ENCODE peak calls at places on chromosomes 11 and 22, in eight cellular contexts. W is body of pancreas, K is heart right ventricle, F is stomach, Y is lower lobe of right lung, C is brain microvascular endothelial cell, N is ovary, R is cardiac muscle cell. M is an unnamed sample.

GRCh38 chr11:56783448-56784041 is 35.0 kb upstream of the OR9G4 start:
- DNase-seq in N (no peak), C (peak; percentile 17), W (no peak), F (no peak), K (no peak), R (peak; percentile 76), Y (no peak), M (peak; percentile 78)

GRCh38 chr11:2419638-2420501 is 19.3 kb downstream of the TSSC4 start:
- DNase-seq in R (peak; percentile 86), F (peak; percentile 84), W (peak; percentile 83), K (peak; percentile 82), C (peak; percentile 48), Y (peak; percentile 85), N (peak; percentile 82), M (peak; percentile 76)

GRCh38 chr11:16912607-16913006 is 101.6 kb downstream of the PLEKHA7 start:
- DNase-seq in R (peak; percentile 55), Y (no peak), N (no peak), F (peak; percentile 56), C (no peak), K (no peak), W (peak; percentile 84), M (no peak)

GRCh38 chr11:84906995-84907394 is 720.1 kb downstream of the DLG2 start:
- DNase-seq in F (no peak), W (no peak), K (no peak), N (no peak), C (peak; percentile 80), R (no peak), Y (no peak), M (peak; percentile 85)

GRCh38 chr11:107494036-107494435 is 36.4 kb upstream of the CWF19L2 start:
- DNase-seq in F (no peak), K (no peak), Y (no peak), W (no peak), R (no peak), N (no peak), C (no peak), M (no peak)

GRCh38 chr11:112903310-112903709 is 57.9 kb upstream of the NCAM1 start:
- DNase-seq in C (no peak), Y (no peak), K (no peak), W (no peak), F (no peak), N (no peak), R (no peak), M (no peak)

GRCh38 chr11:64673279-64673678 is 49.7 kb downstream of the NRXN2 start:
- DNase-seq in K (no peak), F (no peak), C (no peak), Y (no peak), W (no peak), N (no peak), R (no peak), M (no peak)

GRCh38 chr11:26896716-26897115 is 97.2 kb upstream of the FIBIN start:
- DNase-seq in N (no peak), C (no peak), K (no peak), Y (no peak), F (no peak), W (no peak), R (no peak), M (no peak)

GRCh38 chr11:96272542-96273306 is 70.3 kb downstream of the MAML2 start:
- DNase-seq in C (peak; percentile 32), N (no peak), R (no peak), W (peak; percentile 59), Y (no peak), F (peak; percentile 55), K (no peak), M (peak; percentile 42)

GRCh38 chr11:130478881-130479280 is 30.4 kb downstream of the ADAMTS15 start:
- DNase-seq in N (no peak), Y (no peak), F (no peak), C (peak; percentile 62), W (no peak), R (no peak), K (no peak), M (no peak)

GRCh38 chr11:106409681-106410080 is 332.2 kb downstream of the AASDHPPT start:
- DNase-seq in W (no peak), F (no peak), N (no peak), Y (no peak), R (no peak), C (no peak), K (no peak), M (no peak)

GRCh38 chr22:30859714-30860095 is 108.9 kb downstream of the MORC2 start:
- DNase-seq in R (no peak), C (no peak), Y (no peak), F (no peak), W (no peak), K (no peak), N (no peak), M (no peak)

GRCh38 chr11:119786431-119787073 is 57.6 kb upstream of the NECTIN1 start:
- DNase-seq in W (no peak), F (no peak), Y (peak; percentile 23), R (no peak), K (no peak), N (no peak), C (no peak), M (no peak)

GRCh38 chr11:3218483-3219280 is at the start of gene MRGPRG:
- DNase-seq in N (peak; percentile 6), W (peak; percentile 3), C (no peak), K (peak; percentile 5), R (no peak), Y (no peak), F (peak; percentile 21), M (no peak)

DNA sequence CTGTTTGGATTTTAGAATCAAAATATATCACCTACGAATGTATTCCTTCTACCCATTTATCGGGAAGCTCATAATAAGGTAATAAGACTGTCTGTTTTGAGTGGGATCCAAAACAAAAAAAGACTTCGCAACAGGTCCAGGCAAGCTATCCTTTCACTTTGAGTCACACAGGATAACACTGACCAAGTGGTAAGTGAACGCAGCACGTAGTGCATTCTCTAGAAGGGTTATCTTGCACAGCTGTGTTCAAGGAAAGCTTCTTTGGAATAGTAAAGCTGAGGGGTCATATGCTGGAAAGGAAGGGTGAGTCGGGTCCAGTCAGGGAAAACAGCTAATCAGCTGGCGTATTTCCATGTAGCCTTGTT is 22.3 kb upstream of the NRGN start:
- DNase-seq in C (peak; percentile 15), Y (no peak), W (no peak), K (no peak), R (no peak), N (no peak), F (no peak), M (peak; percentile 79)
- H3K4me3 ChIP-seq in C (no peak overlapping the region), Y (peak overlapping the region; percentile 54), W (no peak overlapping the region), K (peak overlapping the region; percentile 53), R (no peak overlapping the region), N (no peak overlapping the region), F (peak overlapping the region; percentile 36), M (no peak overlapping the region)

DNA sequence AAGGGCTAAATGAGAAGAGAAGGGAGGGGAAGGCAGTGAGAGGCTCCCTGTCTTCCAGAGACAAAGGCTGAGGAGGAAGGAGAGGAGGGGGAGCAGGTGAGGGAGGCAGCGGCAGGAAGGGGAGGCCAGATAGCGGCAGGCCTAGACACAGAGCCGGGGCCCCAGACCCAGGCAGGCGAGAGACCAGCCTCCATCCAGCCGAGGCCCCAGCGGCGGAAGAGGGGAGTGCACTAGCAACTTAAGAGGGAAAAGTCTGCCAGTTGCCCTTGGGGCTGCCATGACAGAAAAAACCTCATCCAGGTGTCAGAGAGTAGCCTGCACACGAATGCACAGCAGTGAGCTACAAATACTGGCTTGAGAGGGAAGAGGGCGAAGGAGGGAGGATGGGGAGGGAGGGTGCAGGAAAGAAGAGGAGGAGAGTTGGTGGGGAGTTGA is 46.7 kb downstream of the IGLL1 start:
- DNase-seq in W (no peak), F (no peak), K (no peak), Y (peak; percentile 44), N (peak; percentile 60), R (peak; percentile 84), C (peak; percentile 7), M (peak; percentile 47)
- TF ChIP-seq CTCF in W (peak; percentile 2), F (no peak), K (no peak), Y (no peak), N (no peak), R (peak; percentile 52), C (peak; percentile 73), M (peak; percentile 49)

DNA sequence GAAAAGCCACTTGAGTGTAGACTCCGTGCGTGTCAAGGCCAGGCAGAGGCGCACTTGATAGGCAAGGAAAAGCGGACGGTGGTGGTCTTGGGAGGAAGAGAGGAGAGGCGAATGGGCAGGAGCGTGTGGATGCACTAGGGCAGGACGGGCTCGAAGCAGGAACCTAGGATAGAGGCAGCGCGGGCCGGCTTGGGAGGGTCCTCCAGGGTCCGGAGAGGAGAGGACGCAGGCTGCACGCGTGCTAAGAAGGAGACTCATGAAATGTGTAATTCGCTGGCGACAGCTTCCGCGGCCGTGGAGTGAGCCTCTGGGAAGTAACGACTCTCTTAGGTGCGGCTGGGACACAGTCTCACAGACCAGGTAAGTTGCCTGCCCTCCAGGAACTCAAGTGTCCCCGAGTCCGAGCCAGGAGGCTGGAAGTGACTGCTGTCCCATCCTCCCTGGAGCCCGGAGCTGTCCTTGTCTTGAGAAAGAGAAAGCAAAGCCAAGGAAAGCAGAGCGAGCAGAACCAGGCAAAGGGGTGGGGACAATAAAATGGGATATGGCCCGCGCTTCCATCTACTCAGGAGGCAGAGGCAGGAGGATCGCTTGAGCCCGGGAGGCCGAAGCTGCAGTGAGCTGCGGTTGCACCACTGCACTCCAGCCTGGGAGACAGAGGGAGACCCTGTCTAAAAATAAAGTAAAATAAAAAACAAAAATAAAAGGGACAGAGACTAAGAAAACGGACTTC is 824 bp upstream of the IL17RA start:
- DNase-seq in F (no peak), C (no peak), Y (no peak), K (no peak), N (no peak), W (no peak), R (no peak), M (no peak)
- H3K4me3 ChIP-seq in F (peak overlapping the region; percentile 89), C (peak overlapping the region; percentile 76), Y (peak overlapping the region; percentile 91), K (peak overlapping the region; percentile 98), N (peak overlapping the region; percentile 60), W (no peak overlapping the region), R (peak overlapping the region; percentile 70), M (peak overlapping the region; percentile 82)

DNA sequence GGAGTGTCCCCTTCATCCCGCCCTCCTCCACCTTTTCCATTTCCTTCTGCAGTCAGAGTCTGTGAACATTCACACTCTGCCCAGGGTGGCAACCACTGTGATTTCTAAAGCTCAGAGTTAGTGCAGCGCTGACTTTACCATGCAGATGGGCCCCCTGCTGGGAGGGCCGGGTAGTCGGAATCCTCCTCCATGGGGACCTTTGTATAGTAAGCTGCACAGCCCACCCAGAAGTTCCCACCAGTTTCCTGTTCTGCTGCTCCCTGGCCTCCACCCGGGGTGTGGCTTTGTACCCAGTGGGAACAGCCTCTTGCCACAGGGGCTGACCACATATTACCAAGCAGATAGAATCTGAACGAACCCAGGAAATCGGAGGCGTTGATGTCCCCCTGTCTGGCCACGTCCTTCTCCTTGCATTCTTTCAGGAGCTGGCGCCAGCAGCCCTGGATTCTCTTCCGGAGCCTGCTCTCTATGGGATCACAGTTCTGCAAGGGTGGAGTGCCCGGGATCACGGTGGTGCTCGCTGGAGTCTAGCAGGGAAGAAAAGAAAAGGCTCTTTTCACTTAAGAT is 125.3 kb downstream of the MPPED1 start:
- DNase-seq in N (no peak), C (no peak), K (no peak), Y (no peak), W (no peak), F (peak; percentile 23), R (no peak), M (peak; percentile 20)
- TF ChIP-seq CTCF in N (no peak), C (no peak), K (no peak), Y (no peak), W (no peak), F (no peak), R (no peak), M (peak; percentile 26)